ENCODE peak calls at places on chromosomes 6 and 20, in eight cellular contexts. K, D, Y, A, L, X, G and H are unnamed samples.
A peak's percentile ranks its signal among the peaks of the same experiment; 100 is the strongest.

GRCh38 chr20:17344775-17345174 is 117.9 kb downstream of the PCSK2 start:
- DNase-seq in L (no peak), G (no peak), D (no peak), X (no peak), K (no peak), A (no peak), Y (no peak), H (no peak)

GRCh38 chr20:49420292-49420691 is 62.2 kb downstream of the KCNB1 start:
- DNase-seq in L (no peak), G (no peak), A (no peak), Y (peak; percentile 89), X (no peak), D (no peak), K (no peak), H (no peak)

GRCh38 chr6:8219352-8219943 is 117.1 kb upstream of the EEF1E1 start:
- DNase-seq in G (peak; percentile 32), D (peak; percentile 63), K (no peak), A (peak; percentile 46), X (no peak), Y (no peak), L (no peak), H (peak; percentile 32)

GRCh38 chr6:104462811-104463599 is 396.7 kb downstream of the HACE1 start:
- DNase-seq in D (no peak), A (no peak), Y (no peak), L (no peak), G (no peak), X (no peak), K (no peak), H (no peak)

GRCh38 chr6:166389119-166389518 is 6.4 kb upstream of the MPC1 start:
- DNase-seq in A (no peak), D (no peak), K (no peak), G (no peak), Y (no peak), L (no peak), X (no peak), H (no peak)

GRCh38 chr6:24520929-24521546 is 26.3 kb downstream of the ALDH5A1 start:
- DNase-seq in X (no peak), A (peak; percentile 87), G (peak; percentile 43), D (peak; percentile 40), K (no peak), Y (no peak), L (no peak), H (peak; percentile 28)

GRCh38 chr6:104483225-104483834 is 376.4 kb downstream of the HACE1 start:
- DNase-seq in G (no peak), L (no peak), Y (no peak), X (no peak), K (no peak), A (no peak), D (no peak), H (peak; percentile 2)

GRCh38 chr6:147248859-147249258 is 44.6 kb downstream of the STXBP5 start:
- DNase-seq in L (no peak), G (no peak), K (no peak), X (no peak), Y (no peak), D (no peak), A (no peak), H (no peak)

GRCh38 chr6:158672726-158673125 is 22.9 kb downstream of the SYTL3 start:
- DNase-seq in K (no peak), L (no peak), D (no peak), G (no peak), Y (no peak), X (peak; percentile 15), A (no peak), H (no peak)

GRCh38 chr20:845226-845868 is 11.8 kb downstream of the FAM110A start:
- DNase-seq in A (no peak), Y (no peak), D (no peak), X (no peak), G (no peak), K (no peak), L (no peak), H (no peak)

GRCh38 chr6:88426005-88426404 is 259.9 kb upstream of the CNR1 start:
- DNase-seq in L (no peak), G (no peak), D (no peak), Y (no peak), X (no peak), A (no peak), K (no peak), H (no peak)

GRCh38 chr6:157537518-157537917 is 156.5 kb downstream of the ZDHHC14 start:
- DNase-seq in G (no peak), A (no peak), X (no peak), D (no peak), L (no peak), Y (no peak), K (no peak), H (no peak)

GRCh38 chr6:166244353-166245045 is 63.7 kb downstream of the PRR18 start:
- DNase-seq in A (no peak), K (no peak), L (no peak), X (no peak), Y (no peak), D (no peak), G (peak; percentile 57), H (no peak)

DNA sequence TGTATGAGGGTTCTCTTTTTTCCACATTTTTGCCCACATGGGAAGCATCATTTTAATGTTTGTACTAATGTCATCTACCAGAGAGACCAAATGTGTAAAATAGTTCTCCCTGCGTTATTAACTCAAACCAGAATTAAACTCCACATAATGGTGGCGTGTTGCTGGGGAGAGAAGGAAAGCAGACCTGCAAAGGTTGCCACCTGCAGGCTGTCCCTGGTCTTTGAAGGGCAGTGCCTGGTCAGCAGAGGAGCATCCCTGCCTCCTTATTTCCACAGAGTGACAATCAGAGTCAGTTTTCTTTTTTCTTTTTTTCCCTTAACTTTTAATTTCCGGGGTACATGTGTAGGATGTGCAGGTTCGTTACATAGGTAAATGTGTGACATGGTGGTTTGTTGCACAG is 214.5 kb downstream of the TBX18 start:
- DNase-seq in G (no peak), K (no peak), L (no peak), D (no peak), X (no peak), Y (no peak), A (peak; percentile 26), H (no peak)
- TF ChIP-seq CTCF in G (no peak), K (no peak), L (no peak), D (no peak), X (no peak), Y (no peak), A (no peak), H (peak; percentile 10)

GRCh38 chr6:37171141-37171969 is 1.4 kb downstream of the PIM1 start:
- DNase-seq in K (peak; percentile 63), G (peak; percentile 30), L (no peak), X (peak; percentile 85), Y (no peak), A (peak; percentile 34), D (peak; percentile 14), H (no peak)

GRCh38 chr6:37168809-37169457 is 1.0 kb upstream of the PIM1 start:
- DNase-seq in D (no peak), K (no peak), Y (peak; percentile 68), A (peak; percentile 43), L (no peak), G (peak; percentile 28), X (no peak), H (no peak)

GRCh38 chr6:37171970-37172812 is 2.2 kb downstream of the PIM1 start:
- DNase-seq in X (peak; percentile 94), K (peak; percentile 90), D (peak; percentile 87), G (peak; percentile 69), L (peak; percentile 74), A (peak; percentile 95), Y (peak; percentile 97), H (peak; percentile 84)

GRCh38 chr6:37169458-37170272 is at the start of gene PIM1:
- DNase-seq in G (peak; percentile 98), L (peak; percentile 96), K (peak; percentile 99), X (peak; percentile 100), D (peak; percentile 91), Y (peak; percentile 90), A (peak; percentile 99), H (peak; percentile 62)

GRCh38 chr6:37170273-37171140 is 555 bp downstream of the PIM1 start:
- DNase-seq in L (no peak), K (peak; percentile 61), G (peak; percentile 62), D (peak; percentile 44), A (peak; percentile 74), Y (no peak), X (peak; percentile 84), H (no peak)
- TF ChIP-seq CTCF in L (peak; percentile 47), K (peak; percentile 32), G (peak; percentile 21), D (peak; percentile 45), A (no peak), Y (no peak), X (peak; percentile 27), H (peak; percentile 49)

GRCh38 chr6:109783245-109783990 is 92.3 kb downstream of the FIG4 start:
- DNase-seq in A (no peak), Y (no peak), L (no peak), G (no peak), K (no peak), X (no peak), D (no peak), H (no peak)
- TF ChIP-seq CTCF in A (no peak), Y (peak; percentile 20), L (no peak), G (peak; percentile 34), K (no peak), X (no peak), D (peak; percentile 25), H (peak; percentile 56)

GRCh38 chr20:63651942-63652191 is 1.4 kb downstream of the STMN3 start:
- DNase-seq in X (no peak), K (no peak), L (no peak), D (no peak), A (no peak), Y (no peak), G (no peak), H (no peak)

GRCh38 chr20:63655249-63655648 is 2.0 kb upstream of the STMN3 start:
- DNase-seq in X (no peak), D (no peak), K (no peak), L (no peak), Y (no peak), A (no peak), G (no peak), H (no peak)

GRCh38 chr20:63653974-63654680 is 903 bp upstream of the STMN3 start:
- DNase-seq in L (no peak), K (no peak), D (no peak), Y (no peak), G (no peak), X (no peak), A (no peak), H (no peak)

GRCh38 chr20:63653041-63653973 is at the start of gene STMN3:
- DNase-seq in A (peak; percentile 88), K (peak; percentile 87), L (peak; percentile 43), D (peak; percentile 81), G (peak; percentile 86), Y (peak; percentile 53), X (peak; percentile 90), H (no peak)

DNA sequence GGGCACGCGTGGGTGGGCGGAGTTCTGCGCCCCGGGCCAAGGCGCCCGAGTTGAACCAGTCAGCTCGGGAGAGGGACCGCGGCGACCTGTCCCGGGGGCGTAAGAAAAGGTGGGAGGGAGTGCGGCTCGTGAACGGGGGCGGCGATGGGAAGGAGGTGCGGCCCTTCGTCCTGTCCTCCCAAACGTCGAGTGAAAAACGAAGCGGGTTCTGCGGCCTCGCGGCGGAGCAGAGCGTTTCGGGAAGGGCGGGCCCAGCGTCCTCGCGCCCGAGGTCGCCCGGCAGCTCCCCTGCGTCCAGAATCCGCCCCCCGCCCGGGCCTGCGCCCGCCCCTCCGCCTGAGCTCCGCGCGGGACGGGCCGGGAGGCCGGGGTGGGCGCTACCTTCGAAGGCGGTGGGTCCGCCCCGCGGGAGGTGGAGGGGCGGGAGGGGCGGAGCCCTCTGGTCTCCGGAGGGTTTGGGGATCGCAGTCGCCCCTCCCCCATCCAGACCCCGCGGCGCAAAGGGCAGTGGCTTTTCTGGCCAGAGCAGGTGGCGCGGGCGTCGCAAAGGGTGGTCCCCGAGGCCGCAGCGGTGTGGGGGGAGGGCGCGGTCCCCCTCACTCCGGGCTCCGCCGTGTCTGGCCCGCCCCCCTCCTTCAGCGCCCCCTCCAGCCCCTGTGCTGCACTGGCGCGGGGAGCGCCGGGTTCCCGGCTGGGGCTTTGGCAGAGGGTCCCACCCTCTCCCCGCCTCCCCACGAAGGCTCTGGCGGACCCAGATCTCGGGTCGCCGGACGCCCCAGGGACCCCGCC is 838 bp downstream of the STMN3 start:
- DNase-seq in D (peak; percentile 61), A (no peak), X (no peak), L (no peak), G (peak; percentile 74), K (peak; percentile 45), Y (no peak), H (no peak)
- TF ChIP-seq CTCF in D (peak; percentile 28), A (no peak), X (no peak), L (no peak), G (no peak), K (no peak), Y (no peak), H (no peak)